ENCODE peak calls at places on chromosomes 16 and 17, in ten cellular contexts. M, O, B, W, P, S, E, T, C and F are unnamed samples. For H3K4me1, the result is how much of the 10 kb centered on the place peaks cover.

GRCh38 chr16:23141959-23142740 is 7.1 kb downstream of the USP31 start:
- DNase-seq in M (no peak), O (no peak), B (no peak), W (no peak), P (no peak), S (no peak), E (no peak), T (no peak), C (no peak), F (no peak)

GRCh38 chr17:77449908-77450741 is 309.4 kb downstream of the SEC14L1 start:
- DNase-seq in M (peak), O (peak), B (no peak), W (peak), P (no peak), S (peak), E (peak), T (no peak), C (no peak), F (no peak)

GRCh38 chr17:13153036-13153435 is 135.2 kb upstream of the ELAC2 start:
- DNase-seq in M (no peak), O (peak), B (no peak), W (peak), P (no peak), S (no peak), E (no peak), T (no peak), C (no peak), F (no peak)

GRCh38 chr16:10949424-10949970 is 5.1 kb downstream of the CLEC16A start:
- DNase-seq in M (peak), O (peak), B (no peak), W (no peak), P (no peak), S (peak), E (peak), T (peak), C (peak), F (no peak)

GRCh38 chr17:32117399-32117798 is 24.9 kb upstream of the RHOT1 start:
- DNase-seq in M (no peak), O (no peak), B (no peak), W (no peak), P (no peak), S (no peak), E (no peak), T (no peak), C (no peak), F (no peak)

GRCh38 chr17:78133971-78134898 is 3.7 kb downstream of the TMC8 start:
- DNase-seq in M (peak), O (peak), B (peak), W (no peak), P (peak), S (peak), E (peak), T (peak), C (peak), F (peak)

GRCh38 chr17:34068506-34069035 is 186.5 kb upstream of the CCL2 start:
- DNase-seq in M (no peak), O (no peak), B (no peak), W (no peak), P (no peak), S (no peak), E (no peak), T (no peak), C (no peak), F (no peak)

GRCh38 chr17:32152130-32152529 is 9.8 kb downstream of the RHOT1 start:
- DNase-seq in M (no peak), O (no peak), B (no peak), W (no peak), P (no peak), S (no peak), E (no peak), T (no peak), C (no peak), F (no peak)

GRCh38 chr17:47077576-47077975 is 98.5 kb upstream of the RPRML start:
- DNase-seq in M (no peak), O (peak), B (no peak), W (no peak), P (no peak), S (no peak), E (no peak), T (no peak), C (no peak), F (no peak)

GRCh38 chr16:19735074-19735867 is 17.2 kb downstream of the IQCK start:
- DNase-seq in M (no peak), O (no peak), B (no peak), W (no peak), P (no peak), S (no peak), E (no peak), T (no peak), C (no peak), F (no peak)

GRCh38 chr17:80780381-80781187 is 211.1 kb upstream of the CHMP6 start:
- DNase-seq in M (peak), O (peak), B (no peak), W (no peak), P (no peak), S (peak), E (no peak), T (no peak), C (no peak), F (no peak)

GRCh38 chr16:3182608-3183444 is 5.2 kb upstream of the OR1F1 start:
- DNase-seq in M (peak), O (peak), B (no peak), W (peak), P (no peak), S (no peak), E (peak), T (peak), C (no peak), F (no peak)

GRCh38 chr17:75105269-75106080 is 4.3 kb upstream of the ARMC7 start:
- DNase-seq in M (peak), O (peak), B (no peak), W (no peak), P (no peak), S (peak), E (no peak), T (peak), C (no peak), F (peak)

GRCh38 chr17:36131436-36131835 is 27.8 kb downstream of the CCL4 start:
- DNase-seq in M (no peak), O (no peak), B (no peak), W (no peak), P (no peak), S (no peak), E (no peak), T (no peak), C (no peak), F (no peak)

GRCh38 chr17:55598495-55598894 is 87.2 kb upstream of the SMIM36 start:
- DNase-seq in M (no peak), O (no peak), B (no peak), W (no peak), P (no peak), S (no peak), E (no peak), T (no peak), C (no peak), F (no peak)

GRCh38 chr17:36124879-36125824 is 21.5 kb downstream of the CCL4 start:
- DNase-seq in M (peak), O (no peak), B (no peak), W (no peak), P (no peak), S (peak), E (no peak), T (peak), C (no peak), F (no peak)

GRCh38 chr16:49452568-49452967 is 79.0 kb downstream of the C16orf78 start:
- DNase-seq in M (peak), O (no peak), B (no peak), W (no peak), P (no peak), S (no peak), E (peak), T (no peak), C (no peak), F (peak)

GRCh38 chr17:49438439-49438861 is 23.8 kb upstream of the PHB1 start:
- DNase-seq in M (peak), O (no peak), B (no peak), W (no peak), P (no peak), S (no peak), E (no peak), T (no peak), C (no peak), F (no peak)

GRCh38 chr16:87465306-87465705 is 27.5 kb downstream of the ZCCHC14 start:
- DNase-seq in M (no peak), O (peak), B (no peak), W (peak), P (no peak), S (no peak), E (no peak), T (no peak), C (no peak), F (peak)

GRCh38 chr17:80778716-80779115 is 212.9 kb upstream of the CHMP6 start:
- DNase-seq in M (no peak), O (no peak), B (no peak), W (no peak), P (no peak), S (no peak), E (no peak), T (no peak), C (no peak), F (no peak)

GRCh38 chr17:66910651-66911285 is 53.7 kb upstream of the CACNG4 start:
- DNase-seq in M (no peak), O (no peak), B (no peak), W (no peak), P (no peak), S (no peak), E (peak), T (no peak), C (no peak), F (peak)

GRCh38 chr17:5813357-5813756 is 229.0 kb upstream of the NLRP1 start:
- DNase-seq in M (no peak), O (no peak), B (no peak), W (no peak), P (no peak), S (no peak), E (no peak), T (no peak), C (no peak), F (no peak)

GRCh38 chr17:50479522-50480141 is 972 bp downstream of the RSAD1 start:
- DNase-seq in M (peak), O (peak), B (no peak), W (no peak), P (peak), S (peak), E (peak), T (peak), C (peak), F (peak)

GRCh38 chr16:24734382-24734781 is 4.9 kb downstream of the TNRC6A start:
- DNase-seq in M (no peak), O (peak), B (no peak), W (no peak), P (no peak), S (no peak), E (no peak), T (no peak), C (no peak), F (no peak)

GRCh38 chr16:56848955-56849689 is 15.9 kb upstream of the SLC12A3 start:
- DNase-seq in M (no peak), O (peak), B (no peak), W (peak), P (no peak), S (peak), E (no peak), T (no peak), C (no peak), F (peak)

GRCh38 chr17:15436399-15437369 is 30.7 kb downstream of the CDRT4 start:
- DNase-seq in M (no peak), O (peak), B (peak), W (peak), P (peak), S (peak), E (no peak), T (peak), C (no peak), F (no peak)

GRCh38 chr16:88838566-88838965 is 18.2 kb downstream of the GALNS start:
- DNase-seq in M (no peak), O (no peak), B (no peak), W (no peak), P (no peak), S (no peak), E (no peak), T (no peak), C (no peak), F (no peak)
- H3K4me1 ChIP-seq in M (under half), O (under half), B (under half), W (under half), P (under half), S (under half), E (under half), T (under half), C (under half), F (under half)

GRCh38 chr17:82866521-82867214 is 26.8 kb upstream of the ZNF750 start:
- DNase-seq in M (peak), O (peak), B (no peak), W (peak), P (no peak), S (no peak), E (no peak), T (no peak), C (no peak), F (no peak)
- H3K4me1 ChIP-seq in M (under half), O (under half), B (under half), W (under half), P (under half), S (half or more), E (under half), T (under half), C (half or more), F (under half)

DNA sequence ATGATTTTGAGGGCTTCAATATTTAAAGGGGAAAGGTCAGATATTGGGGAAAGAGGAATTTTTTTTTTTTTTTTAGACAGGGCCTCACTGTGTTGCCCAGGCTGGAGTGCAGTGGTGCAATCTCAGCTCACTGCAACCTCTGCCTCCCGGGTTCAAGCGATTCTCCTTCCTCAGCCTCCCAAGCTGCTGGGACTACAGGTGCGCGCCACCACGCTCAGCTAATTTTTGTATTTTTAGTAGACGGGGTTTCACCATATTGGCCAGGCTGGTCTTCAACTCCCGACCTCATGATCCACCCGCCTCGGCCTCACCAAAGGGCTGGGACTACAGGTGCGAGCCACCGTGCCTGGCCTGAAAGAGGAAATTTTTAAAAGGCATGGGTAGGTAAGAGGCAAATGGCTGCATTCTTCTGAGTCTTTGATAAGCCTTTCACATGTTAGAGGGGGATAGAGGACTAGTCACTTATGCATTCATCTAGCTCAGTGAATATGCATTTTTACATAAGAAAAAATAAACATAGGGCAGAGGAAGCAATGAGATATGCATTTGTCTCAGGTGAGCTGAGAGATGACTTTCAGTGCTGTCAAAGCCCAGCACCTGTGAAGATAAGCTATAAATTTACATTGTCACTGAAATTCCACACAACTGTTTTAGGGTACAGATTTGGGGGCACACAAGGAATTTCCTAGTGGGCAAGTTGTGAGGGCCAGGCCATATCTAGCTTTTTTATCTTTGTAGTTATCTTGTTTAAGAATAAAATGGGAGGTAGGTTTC is 1.1 kb upstream of the FCSK start:
- DNase-seq in M (no peak), O (no peak), B (no peak), W (no peak), P (no peak), S (no peak), E (no peak), T (no peak), C (no peak), F (no peak)
- H3K4me1 ChIP-seq in M (under half), O (under half), B (under half), W (under half), P (under half), S (under half), E (under half), T (under half), C (under half), F (under half)

DNA sequence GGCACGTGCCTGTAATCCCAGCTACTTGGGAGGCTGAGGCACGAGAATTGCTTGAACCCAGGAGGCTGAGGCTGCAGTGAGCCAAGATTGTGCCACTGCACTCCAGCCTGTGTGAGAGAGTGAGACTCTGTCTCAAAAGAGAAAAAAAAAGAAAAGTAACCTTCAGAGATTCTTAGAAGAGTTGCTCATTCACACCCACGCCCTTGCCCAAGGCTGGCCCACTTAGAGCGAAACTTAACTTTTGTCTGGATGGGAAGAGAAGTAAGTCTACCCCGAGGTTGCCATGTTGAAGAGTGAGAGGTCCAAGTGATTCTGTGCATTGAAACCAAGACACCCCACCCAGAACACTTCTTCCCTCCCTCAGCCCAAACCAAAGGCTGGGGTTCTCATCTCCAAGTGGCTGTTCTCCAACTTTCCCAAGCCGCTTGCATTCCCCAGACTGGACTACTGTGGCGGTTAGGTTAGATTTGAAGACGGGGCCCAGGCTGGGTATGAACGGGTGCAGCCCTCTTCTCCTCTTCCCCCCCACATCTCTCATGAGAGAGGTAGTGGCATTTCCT is 2.4 kb upstream of the CISD3 start:
- DNase-seq in M (no peak), O (peak), B (no peak), W (no peak), P (no peak), S (no peak), E (no peak), T (no peak), C (peak), F (no peak)
- H3K4me1 ChIP-seq in M (under half), O (under half), B (under half), W (under half), P (half or more), S (half or more), E (half or more), T (under half), C (half or more), F (under half)

GRCh38 chr16:76854234-76854633 is 336.8 kb upstream of the MON1B start:
- DNase-seq in M (no peak), O (peak), B (no peak), W (no peak), P (no peak), S (peak), E (no peak), T (peak), C (no peak), F (no peak)

GRCh38 chr16:76857402-76857801 is 333.6 kb upstream of the MON1B start:
- DNase-seq in M (no peak), O (no peak), B (no peak), W (no peak), P (no peak), S (no peak), E (no peak), T (no peak), C (no peak), F (no peak)

GRCh38 chr16:76856112-76856511 is 334.9 kb upstream of the MON1B start:
- DNase-seq in M (no peak), O (no peak), B (no peak), W (no peak), P (no peak), S (no peak), E (no peak), T (no peak), C (no peak), F (no peak)
- H3K4me1 ChIP-seq in M (under half), O (under half), B (under half), W (under half), P (under half), S (under half), E (under half), T (under half), C (under half), F (under half)

DNA sequence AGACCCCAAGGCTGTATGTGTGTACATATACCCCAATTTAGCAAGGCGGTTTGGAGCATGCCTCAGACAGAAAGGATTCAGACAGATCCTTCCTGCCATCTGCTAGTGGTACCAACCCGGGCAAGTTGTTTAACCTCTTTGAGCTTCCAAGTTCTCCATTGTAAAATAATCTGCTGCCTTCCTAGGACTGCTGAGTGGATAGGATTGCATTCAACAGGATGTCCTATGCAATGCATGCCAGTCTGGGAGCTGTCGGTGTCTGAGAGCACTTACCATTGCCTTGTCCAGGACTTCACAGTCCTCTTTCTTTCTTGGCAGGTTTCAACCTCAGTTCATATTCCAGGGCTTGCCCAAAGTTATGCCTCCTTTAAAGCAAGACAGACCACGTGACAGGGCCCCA is 2.0 kb downstream of the CDH13 start:
- DNase-seq in M (no peak), O (no peak), B (no peak), W (peak), P (no peak), S (no peak), E (no peak), T (no peak), C (no peak), F (no peak)
- H3K4me1 ChIP-seq in M (under half), O (under half), B (under half), W (half or more), P (under half), S (under half), E (under half), T (under half), C (under half), F (under half)

GRCh38 chr17:2708585-2709172 is 2.9 kb downstream of the CLUH start:
- DNase-seq in M (no peak), O (no peak), B (no peak), W (no peak), P (no peak), S (no peak), E (no peak), T (no peak), C (no peak), F (peak)

GRCh38 chr17:2710075-2710803 is 1.3 kb downstream of the CLUH start:
- DNase-seq in M (no peak), O (peak), B (no peak), W (no peak), P (no peak), S (peak), E (no peak), T (no peak), C (no peak), F (peak)

GRCh38 chr17:2710804-2711607 is 558 bp downstream of the CLUH start:
- DNase-seq in M (peak), O (peak), B (no peak), W (no peak), P (no peak), S (peak), E (no peak), T (no peak), C (no peak), F (peak)

GRCh38 chr17:2707721-2708584 is 3.6 kb downstream of the CLUH start:
- DNase-seq in M (peak), O (peak), B (no peak), W (no peak), P (no peak), S (peak), E (peak), T (peak), C (no peak), F (peak)

GRCh38 chr17:2709173-2709661 is 2.3 kb downstream of the CLUH start:
- DNase-seq in M (no peak), O (peak), B (no peak), W (no peak), P (no peak), S (peak), E (no peak), T (peak), C (no peak), F (peak)
- H3K4me1 ChIP-seq in M (under half), O (under half), B (under half), W (under half), P (under half), S (under half), E (under half), T (half or more), C (under half), F (under half)